ENCODE peak calls at places on chromosomes 6 and 20, in five cellular contexts. One of them, this sample, is unnamed.

GRCh38 chr6:75748743-75749538 is at the start of gene MYO6:
- DNase-seq in fibroblast of mammary gland: peak
- DNase-seq in IMR-90: peak
- DNase-seq in SK-N-SH: peak
- DNase-seq in BE2C: peak
- DNase-seq in this sample: peak

GRCh38 chr6:23964865-23965264 is 161.2 kb upstream of the NRSN1 start:
- DNase-seq in fibroblast of mammary gland: no peak
- DNase-seq in IMR-90: no peak
- DNase-seq in SK-N-SH: no peak
- DNase-seq in BE2C: no peak
- DNase-seq in this sample: no peak

GRCh38 chr20:3843490-3843889 is 3.1 kb upstream of the MAVS start:
- DNase-seq in fibroblast of mammary gland: peak
- DNase-seq in IMR-90: peak
- DNase-seq in SK-N-SH: no peak
- DNase-seq in BE2C: peak
- DNase-seq in this sample: no peak

GRCh38 chr6:16031278-16031981 is 97.5 kb upstream of the MYLIP start:
- DNase-seq in fibroblast of mammary gland: no peak
- DNase-seq in IMR-90: no peak
- DNase-seq in SK-N-SH: no peak
- DNase-seq in BE2C: no peak
- DNase-seq in this sample: no peak

GRCh38 chr6:89787660-89788338 is 31.8 kb downstream of the MDN1 start:
- DNase-seq in fibroblast of mammary gland: no peak
- DNase-seq in IMR-90: no peak
- DNase-seq in SK-N-SH: no peak
- DNase-seq in BE2C: no peak
- DNase-seq in this sample: no peak

GRCh38 chr6:139981810-139982550 is 607.5 kb upstream of the CITED2 start:
- DNase-seq in fibroblast of mammary gland: peak
- DNase-seq in IMR-90: peak
- DNase-seq in SK-N-SH: no peak
- DNase-seq in BE2C: peak
- DNase-seq in this sample: peak

GRCh38 chr6:132612449-132613116 is 11.5 kb downstream of the TAAR2 start:
- DNase-seq in fibroblast of mammary gland: no peak
- DNase-seq in IMR-90: no peak
- DNase-seq in SK-N-SH: no peak
- DNase-seq in BE2C: no peak
- DNase-seq in this sample: no peak

GRCh38 chr20:4341804-4342560 is 326.6 kb upstream of the RNF24 start:
- DNase-seq in fibroblast of mammary gland: peak
- DNase-seq in IMR-90: peak
- DNase-seq in SK-N-SH: no peak
- DNase-seq in BE2C: no peak
- DNase-seq in this sample: peak

GRCh38 chr6:106511274-106512047 is 117.8 kb downstream of the RTN4IP1 start:
- DNase-seq in fibroblast of mammary gland: peak
- DNase-seq in IMR-90: no peak
- DNase-seq in SK-N-SH: peak
- DNase-seq in BE2C: no peak
- DNase-seq in this sample: peak

GRCh38 chr20:38143646-38144554 is 21.2 kb downstream of the TGM2 start:
- DNase-seq in fibroblast of mammary gland: peak
- DNase-seq in IMR-90: peak
- DNase-seq in SK-N-SH: peak
- DNase-seq in BE2C: peak
- DNase-seq in this sample: peak

GRCh38 chr6:154161689-154162088 is 122.6 kb downstream of the OPRM1 start:
- DNase-seq in fibroblast of mammary gland: no peak
- DNase-seq in IMR-90: no peak
- DNase-seq in SK-N-SH: no peak
- DNase-seq in BE2C: no peak
- DNase-seq in this sample: no peak

GRCh38 chr6:49423817-49424216 is 39.2 kb downstream of the MMUT start:
- DNase-seq in fibroblast of mammary gland: peak
- DNase-seq in IMR-90: no peak
- DNase-seq in SK-N-SH: peak
- DNase-seq in BE2C: no peak
- DNase-seq in this sample: no peak

GRCh38 chr6:155317186-155317585 is 2.9 kb upstream of the TFB1M start:
- DNase-seq in fibroblast of mammary gland: peak
- DNase-seq in IMR-90: peak
- DNase-seq in SK-N-SH: no peak
- DNase-seq in BE2C: no peak
- DNase-seq in this sample: no peak

GRCh38 chr6:164247106-164247505 is 832.6 kb downstream of the QKI start:
- DNase-seq in fibroblast of mammary gland: peak
- DNase-seq in IMR-90: no peak
- DNase-seq in SK-N-SH: no peak
- DNase-seq in BE2C: no peak
- DNase-seq in this sample: peak

GRCh38 chr20:2387180-2387577 is 6.5 kb downstream of the TGM6 start:
- DNase-seq in fibroblast of mammary gland: peak
- DNase-seq in IMR-90: peak
- DNase-seq in SK-N-SH: peak
- DNase-seq in BE2C: peak
- DNase-seq in this sample: peak

GRCh38 chr6:36727491-36728021 is 29.9 kb downstream of the RAB44 start:
- DNase-seq in fibroblast of mammary gland: peak
- DNase-seq in IMR-90: peak
- DNase-seq in SK-N-SH: no peak
- DNase-seq in BE2C: no peak
- DNase-seq in this sample: peak

GRCh38 chr6:64838726-64839125 is 868.3 kb downstream of the EYS start:
- DNase-seq in fibroblast of mammary gland: no peak
- DNase-seq in IMR-90: no peak
- DNase-seq in SK-N-SH: no peak
- DNase-seq in BE2C: no peak
- DNase-seq in this sample: no peak

GRCh38 chr6:391559-392440 is at the start of gene IRF4:
- DNase-seq in fibroblast of mammary gland: peak
- DNase-seq in IMR-90: no peak
- DNase-seq in SK-N-SH: no peak
- DNase-seq in BE2C: no peak
- DNase-seq in this sample: no peak
- H3K4me3 ChIP-seq in fibroblast of mammary gland: peak
- H3K4me3 ChIP-seq in IMR-90: no peak
- H3K4me3 ChIP-seq in SK-N-SH: no peak
- H3K4me3 ChIP-seq in BE2C: no peak
- H3K4me3 ChIP-seq in this sample: peak

GRCh38 chr6:41451039-41451438 is 95.1 kb upstream of the FOXP4 start:
- DNase-seq in fibroblast of mammary gland: no peak
- DNase-seq in IMR-90: no peak
- DNase-seq in SK-N-SH: peak
- DNase-seq in BE2C: peak
- DNase-seq in this sample: no peak
- TF ChIP-seq CTCF in fibroblast of mammary gland: no peak
- TF ChIP-seq CTCF in IMR-90: peak
- TF ChIP-seq CTCF in SK-N-SH: peak
- TF ChIP-seq CTCF in BE2C: peak
- TF ChIP-seq CTCF in this sample: no peak

DNA sequence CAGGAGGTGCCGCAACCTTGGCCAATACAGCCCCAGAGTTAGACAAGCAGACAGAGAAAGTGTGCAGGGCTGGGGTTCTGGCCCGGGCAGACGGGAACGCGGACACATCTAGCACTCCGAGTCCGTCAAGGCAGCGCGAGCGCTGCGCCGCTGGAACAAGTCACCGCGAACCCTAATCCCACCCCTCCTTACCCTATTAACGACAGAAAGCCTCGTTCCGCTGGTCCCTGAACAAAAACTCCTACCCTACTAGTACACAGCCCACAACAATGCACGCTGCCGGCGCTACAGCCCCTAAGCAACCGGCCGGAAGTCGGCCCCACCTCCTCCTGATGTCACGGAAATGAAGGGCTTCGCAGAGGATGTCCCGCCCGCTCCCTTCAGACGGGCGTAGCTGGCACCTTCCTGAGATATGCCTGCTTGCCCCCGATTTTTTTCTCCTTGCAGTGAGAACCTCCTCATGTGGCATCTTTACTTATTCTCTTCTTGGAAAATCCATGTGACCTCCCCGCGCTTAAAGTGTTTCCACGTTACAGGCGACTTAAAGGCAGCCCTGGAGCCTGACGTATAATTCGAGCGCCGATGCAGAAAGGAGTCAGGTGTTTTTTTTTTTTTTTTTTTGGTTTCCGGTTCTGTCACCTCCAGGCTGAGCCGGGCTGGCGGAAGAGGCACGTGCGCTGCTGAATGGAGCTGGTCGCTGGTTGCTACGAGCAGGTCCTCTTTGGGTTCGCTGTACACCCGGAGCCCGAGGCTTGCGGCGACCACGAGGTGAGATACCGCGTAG is at the start of the genes C6orf52 and PAK1IP1:
- DNase-seq in fibroblast of mammary gland: peak
- DNase-seq in IMR-90: peak
- DNase-seq in SK-N-SH: peak
- DNase-seq in BE2C: peak
- DNase-seq in this sample: peak
- H3K4me3 ChIP-seq in fibroblast of mammary gland: peak
- H3K4me3 ChIP-seq in IMR-90: peak
- H3K4me3 ChIP-seq in SK-N-SH: peak
- H3K4me3 ChIP-seq in BE2C: peak
- H3K4me3 ChIP-seq in this sample: peak

DNA sequence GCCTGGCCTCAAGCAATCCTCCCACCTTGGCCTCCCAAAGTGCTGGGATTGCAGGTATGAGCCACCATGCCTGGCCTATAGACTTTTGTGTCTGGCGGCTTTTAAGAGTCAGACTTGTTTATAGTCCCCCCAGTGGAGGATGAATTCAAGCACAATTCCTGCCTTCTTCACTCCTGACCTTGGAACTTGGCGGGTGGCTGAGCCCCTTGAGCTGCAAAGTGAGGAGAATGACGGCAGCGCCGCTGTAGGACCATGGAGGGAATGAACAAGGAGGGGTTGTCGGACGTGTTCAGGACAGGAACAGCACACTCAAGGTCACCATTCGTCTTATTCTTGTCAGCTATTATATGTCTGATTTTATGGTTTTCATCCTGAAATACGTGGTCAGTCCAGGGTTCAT is 265.4 kb downstream of the CDH4 start:
- DNase-seq in fibroblast of mammary gland: no peak
- DNase-seq in IMR-90: no peak
- DNase-seq in SK-N-SH: no peak
- DNase-seq in BE2C: no peak
- DNase-seq in this sample: no peak
- TF ChIP-seq CTCF in fibroblast of mammary gland: no peak
- TF ChIP-seq CTCF in IMR-90: no peak
- TF ChIP-seq CTCF in SK-N-SH: no peak
- TF ChIP-seq CTCF in BE2C: no peak
- TF ChIP-seq CTCF in this sample: no peak

GRCh38 chr6:169589699-169590257 is 112.1 kb downstream of the WDR27 start:
- DNase-seq in fibroblast of mammary gland: peak
- DNase-seq in IMR-90: no peak
- DNase-seq in SK-N-SH: no peak
- DNase-seq in BE2C: no peak
- DNase-seq in this sample: peak
- H3K4me3 ChIP-seq in fibroblast of mammary gland: no peak
- H3K4me3 ChIP-seq in IMR-90: no peak
- H3K4me3 ChIP-seq in SK-N-SH: no peak
- H3K4me3 ChIP-seq in BE2C: no peak
- H3K4me3 ChIP-seq in this sample: no peak

DNA sequence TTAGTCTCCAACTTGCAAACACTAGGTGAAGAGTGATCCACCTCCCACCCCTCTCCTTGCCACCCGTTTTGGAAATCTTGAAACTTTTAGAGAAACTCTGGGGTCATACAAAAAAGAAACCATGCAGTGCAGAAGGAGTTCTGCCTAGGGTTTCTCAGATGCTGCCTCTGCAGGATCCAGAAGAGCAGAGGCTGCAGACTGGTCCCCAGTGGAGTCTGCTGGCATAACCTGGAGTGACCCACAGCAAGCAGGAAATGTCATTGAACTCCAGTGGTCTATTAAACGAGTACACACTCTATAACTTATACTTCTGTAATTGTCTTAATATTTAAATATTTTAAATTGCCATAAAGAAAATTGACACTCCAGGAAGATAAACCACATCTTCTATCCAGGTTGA is 280.7 kb upstream of the NT5E start:
- DNase-seq in fibroblast of mammary gland: no peak
- DNase-seq in IMR-90: no peak
- DNase-seq in SK-N-SH: no peak
- DNase-seq in BE2C: no peak
- DNase-seq in this sample: no peak
- TF ChIP-seq CTCF in fibroblast of mammary gland: no peak
- TF ChIP-seq CTCF in IMR-90: no peak
- TF ChIP-seq CTCF in SK-N-SH: no peak
- TF ChIP-seq CTCF in BE2C: no peak
- TF ChIP-seq CTCF in this sample: no peak

GRCh38 chr6:99641270-99641669 is 34.6 kb downstream of the PRDM13 start:
- DNase-seq in fibroblast of mammary gland: no peak
- DNase-seq in IMR-90: no peak
- DNase-seq in SK-N-SH: no peak
- DNase-seq in BE2C: no peak
- DNase-seq in this sample: no peak
- H3K4me3 ChIP-seq in fibroblast of mammary gland: no peak
- H3K4me3 ChIP-seq in IMR-90: no peak
- H3K4me3 ChIP-seq in SK-N-SH: no peak
- H3K4me3 ChIP-seq in BE2C: no peak
- H3K4me3 ChIP-seq in this sample: no peak

DNA sequence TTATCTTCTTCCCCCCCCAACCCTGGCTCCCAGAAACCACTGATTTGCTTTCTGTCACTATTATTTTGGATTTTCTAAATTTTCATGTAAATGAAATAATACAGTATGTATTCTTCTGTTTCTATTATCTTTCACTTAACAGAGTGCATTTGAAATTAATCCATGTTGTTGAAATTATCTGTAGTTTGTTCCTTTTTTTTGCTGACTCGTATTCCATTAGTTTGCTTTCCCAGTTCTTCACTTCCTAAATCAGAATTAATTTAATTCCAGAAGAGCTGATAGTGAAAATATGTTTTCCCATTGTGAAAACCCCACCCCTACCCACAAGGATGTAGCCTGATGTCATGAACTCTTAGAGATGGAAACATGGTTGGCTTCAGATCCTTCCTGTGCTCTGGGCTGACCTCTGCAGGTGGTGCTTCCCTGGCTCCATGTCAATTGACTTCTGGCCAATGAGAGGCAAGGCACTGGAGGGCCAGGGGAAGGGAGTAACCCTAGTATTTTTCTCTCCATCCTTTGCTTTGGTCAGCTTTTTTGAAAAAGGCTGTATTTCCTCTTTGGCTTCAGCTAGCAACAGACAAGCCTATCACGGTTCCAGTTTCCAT is 244.4 kb upstream of the HSF2 start:
- DNase-seq in fibroblast of mammary gland: peak
- DNase-seq in IMR-90: no peak
- DNase-seq in SK-N-SH: no peak
- DNase-seq in BE2C: no peak
- DNase-seq in this sample: no peak
- TF ChIP-seq CTCF in fibroblast of mammary gland: no peak
- TF ChIP-seq CTCF in IMR-90: no peak
- TF ChIP-seq CTCF in SK-N-SH: no peak
- TF ChIP-seq CTCF in BE2C: no peak
- TF ChIP-seq CTCF in this sample: no peak